ENCODE peak calls at places on chromosomes 16 and 17, in four cellular contexts. Q is AG09309, I is NCI-H510A treated with DMSO at 0.1 percent for 48 hours, U is heart left ventricle. P is an unnamed sample.

GRCh38 chr17:27776882-27777624 is 23.3 kb downstream of the NOS2 start:
- DNase-seq in I (no peak), Q (no peak), U (no peak), P (no peak)

GRCh38 chr17:78883533-78884131 is 19.4 kb downstream of the CEP295NL start:
- DNase-seq in U (peak), Q (peak), I (peak), P (no peak)

GRCh38 chr17:43591750-43592562 is 45.8 kb upstream of the ETV4 start:
- DNase-seq in U (peak), Q (no peak), I (no peak), P (no peak)

GRCh38 chr16:4494746-4495490 is 18.7 kb downstream of the HMOX2 start:
- DNase-seq in Q (no peak), I (no peak), U (no peak), P (no peak)

GRCh38 chr17:1724351-1724868 is at the start of gene WDR81:
- DNase-seq in I (peak), U (peak), Q (peak), P (peak)

GRCh38 chr17:773467-774319 is 8.4 kb downstream of the GLOD4 start:
- DNase-seq in Q (no peak), I (no peak), U (no peak), P (no peak)

GRCh38 chr17:78670850-78671291 is 93.7 kb upstream of the DNAH17 start:
- DNase-seq in U (no peak), Q (no peak), I (no peak), P (no peak)

GRCh38 chr17:16872836-16873653 is 98.9 kb downstream of the TNFRSF13B start:
- DNase-seq in I (no peak), Q (no peak), U (no peak), P (no peak)

GRCh38 chr17:7216242-7217112 is 3.2 kb downstream of the DLG4 start:
- DNase-seq in U (peak), I (no peak), Q (no peak), P (no peak)

GRCh38 chr17:45291170-45291805 is 25.5 kb downstream of the MAP3K14 start:
- DNase-seq in Q (no peak), I (no peak), U (peak), P (no peak)

GRCh38 chr17:9002610-9003354 is 18.5 kb upstream of the NTN1 start:
- DNase-seq in I (no peak), Q (no peak), U (no peak), P (peak)

GRCh38 chr16:86665319-86665675 is 86.9 kb downstream of the FOXL1 start:
- DNase-seq in Q (no peak), U (no peak), I (no peak), P (no peak)

GRCh38 chr16:15592324-15592723 is 50.6 kb downstream of the MARF1 start:
- DNase-seq in U (no peak), Q (no peak), I (no peak), P (no peak)

GRCh38 chr16:66612422-66612821 is 7.9 kb downstream of the CMTM3 start:
- DNase-seq in I (no peak), U (no peak), Q (no peak), P (no peak)

GRCh38 chr16:27258241-27258734 is 10.3 kb downstream of the NSMCE1 start:
- DNase-seq in I (no peak), U (no peak), Q (no peak), P (no peak)

GRCh38 chr17:42325026-42325425 is 36.7 kb downstream of the STAT5A start:
- DNase-seq in Q (peak), U (peak), I (no peak), P (no peak)

GRCh38 chr16:1958715-1959268 is 546 bp upstream of the NDUFB10 start:
- DNase-seq in U (peak), Q (no peak), I (no peak), P (no peak)

GRCh38 chr17:20095366-20096080 is 86.4 kb downstream of the SPECC1 start:
- DNase-seq in Q (no peak), I (peak), U (peak), P (peak)

GRCh38 chr16:82506734-82507133 is 120.0 kb upstream of the CDH13 start:
- DNase-seq in U (no peak), Q (no peak), I (peak), P (no peak)

GRCh38 chr17:76462556-76463290 is 4.7 kb upstream of the AANAT start:
- DNase-seq in I (no peak), U (no peak), Q (no peak), P (no peak)

GRCh38 chr16:280552-280951 is at the start of gene ARHGDIG:
- DNase-seq in Q (no peak), I (no peak), U (no peak), P (no peak)

GRCh38 chr16:58970775-58971174 is 236.7 kb upstream of the GOT2 start:
- DNase-seq in U (no peak), I (no peak), Q (no peak), P (no peak)

GRCh38 chr17:59853168-59853918 is 39.4 kb downstream of the TUBD1 start:
- DNase-seq in U (no peak), I (peak), Q (peak), P (peak)